ENCODE peak calls at places on chromosomes 13 and 19, in five cellular contexts. B, N, W, V and S are unnamed samples.

GRCh38 chr19:42422576-42423461 is 4.4 kb downstream of the LIPE start:
- DNase-seq in W (peak), N (peak), B (no peak), V (peak), S (no peak)

GRCh38 chr19:52992109-52993004 is 21.4 kb upstream of the ERVV-1 start:
- DNase-seq in W (peak), N (peak), V (no peak), B (peak), S (no peak)

GRCh38 chr13:110647365-110647737 is 32.0 kb downstream of the NAXD start:
- DNase-seq in W (no peak), N (no peak), V (no peak), B (no peak), S (no peak)

GRCh38 chr19:44808463-44809371 is at the start of gene BCAM:
- DNase-seq in N (peak), W (peak), B (peak), V (no peak), S (no peak)

GRCh38 chr13:50635504-50635903 is 208.0 kb downstream of the DLEU7 start:
- DNase-seq in B (peak), W (peak), N (no peak), V (peak), S (no peak)

GRCh38 chr19:57244513-57244912 is 4.1 kb downstream of the ZNF805 start:
- DNase-seq in V (no peak), W (no peak), N (no peak), B (no peak), S (no peak)

GRCh38 chr19:2309734-2310362 is 1.9 kb upstream of the LINGO3 start:
- DNase-seq in V (peak), B (peak), W (peak), N (peak), S (no peak)

GRCh38 chr19:56839665-56840451 is 668 bp downstream of the PEG3 start:
- DNase-seq in W (no peak), V (no peak), N (peak), B (peak), S (no peak)

GRCh38 chr19:49953376-49953775 is 7.6 kb downstream of the SIGLEC11 start:
- DNase-seq in V (peak), N (no peak), B (no peak), W (no peak), S (no peak)

GRCh38 chr19:49761249-49761624 is 1.9 kb downstream of the TSKS start:
- DNase-seq in B (no peak), V (no peak), N (no peak), W (no peak), S (no peak)

GRCh38 chr13:44292545-44292944 is 81.1 kb upstream of the SERP2 start:
- DNase-seq in N (no peak), V (no peak), W (no peak), B (peak), S (no peak)

GRCh38 chr19:30593358-30593757 is 221.2 kb downstream of the ZNF536 start:
- DNase-seq in V (no peak), N (no peak), B (no peak), W (no peak), S (no peak)

GRCh38 chr19:31338069-31338767 is 11.0 kb downstream of the TSHZ3 start:
- DNase-seq in V (peak), N (peak), B (peak), W (peak), S (no peak)

GRCh38 chr13:35771898-35772297 is 295.4 kb upstream of the MAB21L1 start:
- DNase-seq in N (peak), W (peak), V (no peak), B (peak), S (peak)

GRCh38 chr19:53977991-53978731 is 13.3 kb upstream of the CACNG6 start:
- DNase-seq in N (peak), W (peak), V (no peak), B (peak), S (no peak)

GRCh38 chr19:38639679-38640078 is 7.8 kb upstream of the ACTN4 start:
- DNase-seq in W (no peak), V (no peak), N (no peak), B (no peak), S (no peak)

GRCh38 chr13:85798999-85799646 is at the start of gene SLITRK6:
- DNase-seq in B (no peak), W (peak), N (peak), V (peak), S (peak)

GRCh38 chr19:51803965-51804364 is 9.0 kb downstream of the FPR3 start:
- DNase-seq in B (no peak), V (peak), N (no peak), W (no peak), S (no peak)

GRCh38 chr19:3094638-3095374 is 644 bp downstream of the GNA11 start:
- DNase-seq in W (no peak), V (peak), B (peak), N (peak), S (no peak)

DNA sequence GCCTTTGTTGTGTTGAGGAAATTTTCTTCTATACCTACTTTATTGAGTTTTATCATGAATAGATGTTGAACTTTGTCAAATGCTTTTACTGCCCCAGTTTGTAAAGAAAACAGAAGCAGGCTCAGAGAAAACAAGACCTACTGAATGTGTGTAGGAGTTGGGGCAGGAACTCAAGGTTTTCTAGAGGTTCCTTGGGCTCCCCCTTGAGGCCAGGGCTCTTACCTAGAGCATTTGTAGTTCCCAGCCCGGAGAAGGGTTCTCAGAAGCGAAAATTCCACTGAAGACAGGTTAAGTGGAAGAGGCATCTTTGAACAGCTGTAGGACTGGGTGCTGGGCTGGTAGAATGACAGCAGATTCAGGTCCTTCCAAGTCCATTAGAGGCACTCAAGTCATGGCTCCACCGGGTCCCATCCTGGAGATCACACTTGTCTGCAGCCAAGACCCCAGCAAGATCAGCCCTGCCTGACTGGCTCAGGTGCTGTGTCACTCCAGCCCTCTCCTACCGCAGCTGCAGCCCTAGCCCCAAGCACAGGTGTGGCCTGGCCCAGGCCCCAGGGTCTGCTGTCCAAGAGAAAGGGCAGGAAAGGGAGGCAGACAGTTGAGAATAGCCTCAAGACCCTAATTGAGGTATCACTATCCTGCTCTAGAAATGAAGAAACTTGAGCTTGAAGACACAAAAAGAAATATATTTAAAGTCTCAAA is 425.5 kb downstream of the PCDH20 start:
- DNase-seq in V (peak), B (no peak), N (no peak), W (no peak), S (no peak)
- TF ChIP-seq CTCF in V (peak), B (no peak), N (no peak), W (no peak), S (no peak)

DNA sequence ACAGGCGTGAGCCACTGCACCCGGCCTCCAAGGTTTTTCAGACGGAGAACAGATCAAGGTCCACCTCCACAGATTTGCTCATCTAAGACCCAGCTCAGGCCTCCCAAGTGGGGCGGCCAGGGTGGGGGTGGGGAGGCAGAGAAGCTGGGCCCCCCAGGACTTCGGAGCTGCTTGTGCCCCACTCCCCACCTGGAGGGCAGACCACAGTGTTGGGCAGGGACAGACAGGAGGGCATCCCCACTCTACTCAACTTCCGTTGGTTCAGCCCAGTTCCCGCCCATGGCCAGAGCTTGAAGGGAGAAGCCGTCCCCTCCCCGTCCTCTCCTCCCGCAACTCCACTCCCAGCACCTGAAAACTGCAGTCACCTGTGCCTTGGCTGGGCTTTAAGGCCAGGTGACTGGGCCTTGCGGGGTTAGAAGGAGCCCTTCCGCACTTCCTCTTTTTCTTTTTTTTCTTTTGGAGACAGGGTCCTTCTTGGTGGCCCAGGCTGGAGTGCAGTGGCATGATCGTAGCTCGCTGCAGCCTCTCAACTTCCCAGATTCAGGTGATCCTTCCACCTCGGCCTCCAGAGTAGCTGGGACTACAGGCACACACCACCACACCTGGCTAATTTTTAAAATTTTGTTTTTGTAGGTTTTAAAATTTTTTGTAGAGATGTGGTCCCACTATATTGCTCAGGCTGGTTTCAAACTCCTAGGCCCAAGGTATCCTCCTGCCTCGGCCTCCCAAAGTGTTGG is 734 bp upstream of the LRRC8E start:
- DNase-seq in V (no peak), B (no peak), N (no peak), W (no peak), S (no peak)
- H3K4me3 ChIP-seq in V (no peak), B (no peak), N (no peak), W (no peak), S (peak)

GRCh38 chr13:45742985-45743384 is 40.9 kb downstream of the CBY2 start:
- DNase-seq in V (no peak), N (no peak), B (no peak), W (no peak), S (no peak)

DNA sequence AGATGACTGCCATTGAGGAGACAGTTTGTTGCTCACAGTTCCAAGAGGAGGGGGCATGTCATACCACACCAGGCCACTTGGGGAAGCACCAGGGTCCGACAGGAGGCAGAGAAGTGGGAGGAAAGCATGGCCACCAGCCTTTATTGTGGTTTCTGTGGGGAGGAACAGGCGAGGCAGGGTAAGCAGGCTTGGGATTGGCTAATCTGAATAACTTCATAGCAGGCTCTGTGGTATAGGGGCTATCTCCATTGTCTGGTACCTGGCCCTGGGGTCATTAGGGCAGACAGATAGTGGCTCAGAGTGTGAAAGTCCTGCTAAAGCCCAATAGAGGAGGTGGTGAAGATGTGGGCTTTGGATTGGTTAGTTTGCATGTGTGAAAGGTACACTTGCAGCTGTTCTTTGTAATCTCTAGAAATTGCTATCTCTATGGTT is 35.5 kb downstream of the CBY2 start:
- DNase-seq in B (no peak), V (peak), N (no peak), W (no peak), S (no peak)
- TF ChIP-seq CTCF in B (peak), V (peak), N (no peak), W (peak), S (peak)

GRCh38 chr19:11383706-11384048 is 437 bp downstream of the EPOR start:
- DNase-seq in N (no peak), B (no peak), W (no peak), V (no peak), S (no peak)
- H3K4me3 ChIP-seq in N (peak), B (peak), W (peak), V (no peak), S (no peak)

GRCh38 chr13:19927117-19927734 is 31.3 kb upstream of the ZMYM2 start:
- DNase-seq in V (peak), W (peak), N (peak), B (peak), S (no peak)
- TF ChIP-seq CTCF in V (peak), W (peak), N (peak), B (peak), S (peak)